ENCODE peak calls at places on chromosomes 2 and 18, in four cellular contexts. Q is K562, S is H1, K is GM12878. R is an unnamed sample.

GRCh38 chr2:235078182-235078581 is 126.4 kb downstream of the SH3BP4 start:
- DNase-seq in Q (no peak), K (no peak), S (no peak), R (no peak)

GRCh38 chr2:85287721-85288120 is 40.1 kb downstream of the TGOLN2 start:
- DNase-seq in K (no peak), S (no peak), Q (no peak), R (no peak)

GRCh38 chr2:36380624-36381481 is 25.3 kb downstream of the CRIM1 start:
- DNase-seq in S (peak), Q (no peak), K (no peak), R (no peak)

GRCh38 chr2:10285578-10286198 is 17.0 kb upstream of the HPCAL1 start:
- DNase-seq in K (no peak), Q (peak), S (peak), R (peak)

GRCh38 chr18:58965930-58966662 is 101.4 kb downstream of the ZNF532 start:
- DNase-seq in K (no peak), Q (no peak), S (no peak), R (no peak)

GRCh38 chr18:55353806-55354205 is 234.2 kb downstream of the TCF4 start:
- DNase-seq in Q (no peak), S (no peak), K (no peak), R (no peak)

GRCh38 chr2:182971820-182972547 is 66.3 kb downstream of the NCKAP1 start:
- DNase-seq in K (no peak), S (no peak), Q (no peak), R (no peak)

GRCh38 chr2:233040571-233040970 is 8.1 kb downstream of the NEU2 start:
- DNase-seq in Q (no peak), K (no peak), S (no peak), R (no peak)

GRCh38 chr2:189555243-189555642 is 25.3 kb downstream of the SLC40A1 start:
- DNase-seq in S (no peak), K (no peak), Q (no peak), R (no peak)

GRCh38 chr2:197972017-197972416 is 167.6 kb downstream of the PLCL1 start:
- DNase-seq in S (no peak), Q (no peak), K (no peak), R (no peak)

GRCh38 chr18:70188113-70188512 is 17.4 kb downstream of the RTTN start:
- DNase-seq in Q (no peak), K (no peak), S (no peak), R (no peak)
- TF ChIP-seq SRF in Q (no peak), K (no peak), S (no peak), R (no peak)

GRCh38 chr2:111121873-111122630 is 1.3 kb downstream of the BCL2L11 start:
- DNase-seq in S (peak), Q (peak), K (no peak), R (peak)
- TF ChIP-seq POLR2AphosphoS5 in S (peak), Q (no peak), K (no peak), R (peak)

GRCh38 chr18:10907749-10908148 is 241.6 kb downstream of the PIEZO2 start:
- DNase-seq in S (no peak), Q (no peak), K (no peak), R (no peak)
- TF ChIP-seq SRF in S (no peak), Q (no peak), K (no peak), R (no peak)

DNA sequence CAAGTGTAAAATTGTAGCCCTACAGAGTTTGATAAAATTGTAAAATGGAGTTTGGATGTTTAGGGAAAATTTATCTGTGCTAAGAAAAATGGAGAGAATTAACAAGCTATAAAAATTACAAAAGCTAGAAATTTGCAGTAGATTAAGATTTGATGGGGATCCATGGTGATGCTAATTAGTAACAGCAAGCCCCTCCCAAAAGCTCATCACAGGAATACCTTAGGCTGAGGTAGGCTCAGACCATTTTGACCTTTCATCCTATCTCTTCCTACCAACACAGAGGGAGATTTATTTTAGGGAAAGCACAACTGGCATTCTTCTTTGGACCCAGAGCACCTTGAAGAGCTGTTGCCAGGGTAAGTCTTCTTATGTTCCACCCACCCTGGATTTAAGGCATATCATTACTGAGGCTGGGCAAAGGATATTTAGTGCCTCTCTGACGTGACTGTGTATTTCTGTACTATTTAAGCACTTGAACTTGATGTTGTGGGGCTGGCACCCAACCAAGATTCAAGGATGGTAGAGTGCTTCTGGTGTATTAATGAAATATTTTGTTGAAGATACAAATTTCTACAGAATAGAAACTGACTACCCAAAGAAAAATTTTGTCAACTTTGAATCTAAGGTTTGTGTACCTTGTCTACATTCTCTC is 70.8 kb upstream of the SLC39A10 start:
- DNase-seq in S (no peak), K (no peak), Q (no peak), R (no peak)
- TF ChIP-seq POLR2AphosphoS5 in S (no peak), K (no peak), Q (no peak), R (no peak)

DNA sequence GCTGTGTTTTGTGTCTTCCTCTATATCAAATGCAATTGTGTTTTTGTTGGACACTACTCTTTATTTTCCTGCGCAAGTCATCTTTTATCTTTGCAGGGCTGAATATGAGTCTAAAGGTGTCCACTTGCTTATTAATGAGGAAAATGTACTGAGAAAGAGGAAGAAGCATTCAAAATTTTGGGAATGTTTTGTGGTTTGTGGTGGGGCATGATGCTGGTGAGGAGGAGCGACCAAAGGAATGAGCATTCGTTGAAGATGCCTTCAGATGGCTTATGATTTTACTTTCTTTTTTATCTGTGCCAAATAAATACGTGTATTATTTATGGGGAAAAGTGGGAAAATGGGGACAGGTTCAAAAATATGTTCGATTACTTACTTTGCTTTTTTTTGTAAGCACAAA is 63.9 kb upstream of the SMIM21 start:
- DNase-seq in K (no peak), Q (no peak), S (no peak), R (no peak)
- TF ChIP-seq SRF in K (no peak), Q (no peak), S (no peak), R (no peak)

GRCh38 chr2:38239452-38239851 is 137.6 kb downstream of the ATL2 start:
- DNase-seq in K (no peak), Q (no peak), S (no peak), R (no peak)
- TF ChIP-seq POLR2AphosphoS5 in K (no peak), Q (no peak), S (no peak), R (no peak)

GRCh38 chr18:50104421-50104820 is 90.5 kb downstream of the MYO5B start:
- DNase-seq in S (no peak), K (no peak), Q (no peak), R (no peak)

GRCh38 chr18:50105027-50105426 is 89.9 kb downstream of the MYO5B start:
- DNase-seq in S (no peak), Q (no peak), K (no peak), R (no peak)

GRCh38 chr18:50097702-50098101 is 97.2 kb downstream of the MYO5B start:
- DNase-seq in K (no peak), S (no peak), Q (no peak), R (peak)

GRCh38 chr18:50096766-50097435 is 98.0 kb downstream of the MYO5B start:
- DNase-seq in Q (no peak), K (no peak), S (no peak), R (no peak)

GRCh38 chr18:50099725-50100414 is 95.1 kb downstream of the MYO5B start:
- DNase-seq in Q (no peak), S (no peak), K (peak), R (no peak)
- TF ChIP-seq SRF in Q (no peak), S (no peak), K (peak), R (no peak)

DNA sequence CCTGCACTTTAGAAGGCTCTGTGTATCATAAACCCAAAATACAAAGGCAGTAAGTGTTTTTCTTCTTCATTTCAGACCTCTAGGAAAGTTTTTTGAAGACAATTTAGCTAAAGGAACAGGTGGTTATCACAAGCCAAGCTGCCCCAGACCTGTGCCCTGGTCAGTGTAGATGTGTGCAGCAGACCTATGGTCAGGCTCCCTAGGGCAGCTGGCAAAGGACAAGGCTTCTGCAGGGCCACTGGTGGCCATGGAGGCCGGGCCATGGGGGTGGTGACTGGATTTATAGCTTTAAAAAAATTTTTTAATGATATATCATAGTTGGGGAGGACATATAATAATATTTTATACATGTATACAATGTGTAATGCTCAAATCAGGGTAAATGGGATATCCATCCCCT is 18.8 kb downstream of the LPIN2 start:
- DNase-seq in K (no peak), S (no peak), Q (no peak), R (no peak)
- TF ChIP-seq POLR2AphosphoS5 in K (no peak), S (no peak), Q (no peak), R (no peak)

R was measured in HCT116.